ENCODE peak calls at places on chromosomes 16 and 17, in six cellular contexts. O, I, Z, V, P and F are unnamed samples.

GRCh38 chr17:41919840-41920579 is 1.3 kb upstream of the ACLY start:
- DNase-seq in O (peak; percentile 70), P (no peak), Z (no peak), I (no peak), V (peak; percentile 53), F (no peak)

GRCh38 chr16:75254359-75254837 is 3.0 kb upstream of the BCAR1 start:
- DNase-seq in I (peak; percentile 41), V (no peak), O (peak; percentile 36), P (peak; percentile 64), Z (no peak), F (no peak)

GRCh38 chr16:2719328-2720062 is 529 bp downstream of the PRSS27 start:
- DNase-seq in Z (no peak), P (peak; percentile 81), I (peak; percentile 80), V (no peak), O (no peak), F (peak; percentile 33)

GRCh38 chr16:47983999-47984580 is 171.7 kb downstream of the ABCC12 start:
- DNase-seq in O (no peak), I (no peak), Z (no peak), V (no peak), P (no peak), F (no peak)

GRCh38 chr17:72726936-72727335 is 365.6 kb downstream of the SLC39A11 start:
- DNase-seq in V (no peak), P (no peak), I (peak; percentile 11), O (no peak), Z (peak; percentile 31), F (no peak)

GRCh38 chr17:57016066-57016763 is 38.3 kb downstream of the SCPEP1 start:
- DNase-seq in I (no peak), Z (no peak), V (no peak), O (no peak), P (no peak), F (no peak)

GRCh38 chr17:71200597-71200996 is 920.2 kb upstream of the SOX9 start:
- DNase-seq in Z (no peak), P (no peak), V (no peak), O (no peak), I (no peak), F (no peak)

GRCh38 chr17:72501404-72502110 is 380.7 kb downstream of the SOX9 start:
- DNase-seq in I (no peak), Z (no peak), P (peak; percentile 77), O (no peak), V (no peak), F (no peak)

GRCh38 chr16:83901101-83901500 is 2.2 kb downstream of the MLYCD start:
- DNase-seq in P (no peak), O (no peak), V (no peak), Z (no peak), I (no peak), F (no peak)

GRCh38 chr16:11909653-11910551 is 5.9 kb downstream of the GSPT1 start:
- DNase-seq in Z (no peak), P (no peak), O (no peak), V (no peak), I (no peak), F (no peak)

GRCh38 chr17:46769531-46770438 is 48.7 kb downstream of the WNT3 start:
- DNase-seq in P (peak; percentile 79), Z (no peak), I (no peak), V (no peak), O (peak; percentile 17), F (no peak)

GRCh38 chr17:58269557-58270291 is 11.0 kb downstream of the MPO start:
- DNase-seq in V (no peak), O (no peak), Z (no peak), I (no peak), P (no peak), F (no peak)

GRCh38 chr16:57297856-57298255 is 13.4 kb upstream of the PLLP start:
- DNase-seq in I (no peak), Z (peak; percentile 45), O (no peak), V (no peak), P (no peak), F (no peak)

GRCh38 chr16:17515421-17516210 is 44.9 kb upstream of the XYLT1 start:
- DNase-seq in V (no peak), P (no peak), Z (no peak), I (no peak), O (no peak), F (no peak)

GRCh38 chr16:23424292-23424958 is 28.6 kb downstream of the COG7 start:
- DNase-seq in Z (no peak), V (peak; percentile 18), I (peak; percentile 84), P (peak; percentile 83), O (no peak), F (no peak)

GRCh38 chr17:76278952-76279741 is 14.0 kb downstream of the UBALD2 start:
- DNase-seq in I (peak; percentile 91), O (peak; percentile 84), V (peak; percentile 91), Z (peak; percentile 89), P (peak; percentile 98), F (peak; percentile 89)

GRCh38 chr16:8958344-8958808 is 5.3 kb downstream of the USP7 start:
- DNase-seq in I (peak; percentile 52), O (peak; percentile 81), V (no peak), Z (peak; percentile 30), P (no peak), F (peak; percentile 40)

GRCh38 chr16:17053536-17054160 is 417.1 kb downstream of the XYLT1 start:
- DNase-seq in P (no peak), V (no peak), O (no peak), I (no peak), Z (no peak), F (no peak)

GRCh38 chr16:28491080-28491969 is 549 bp downstream of the CLN3 start:
- DNase-seq in O (peak; percentile 32), I (peak; percentile 53), P (peak; percentile 81), V (peak; percentile 46), Z (peak; percentile 31), F (peak; percentile 38)

GRCh38 chr16:48126801-48127644 is 28.8 kb downstream of the ABCC12 start:
- DNase-seq in V (no peak), I (no peak), P (peak; percentile 81), O (peak; percentile 48), Z (no peak), F (no peak)

GRCh38 chr17:48246623-48247022 is 139.1 kb downstream of the SNX11 start:
- DNase-seq in V (no peak), I (no peak), O (no peak), P (no peak), Z (no peak), F (no peak)

GRCh38 chr16:1496464-1496863 is 3.3 kb downstream of the TELO2 start:
- DNase-seq in Z (no peak), I (no peak), V (no peak), P (no peak), O (no peak), F (no peak)

GRCh38 chr17:155576-155975 is 18.2 kb downstream of the SCGB1C2 start:
- DNase-seq in V (no peak), P (peak; percentile 24), O (no peak), I (no peak), Z (no peak), F (no peak)

GRCh38 chr16:85658504-85659326 is 30.0 kb downstream of the GINS2 start:
- DNase-seq in P (peak; percentile 76), Z (no peak), V (no peak), I (no peak), O (no peak), F (no peak)

GRCh38 chr17:17859909-17860760 is 23.3 kb upstream of the SREBF1 start:
- DNase-seq in Z (peak; percentile 71), I (peak; percentile 68), P (peak; percentile 91), O (peak; percentile 58), V (peak; percentile 76), F (peak; percentile 76)

GRCh38 chr17:47205419-47205963 is 3.7 kb upstream of the MYL4 start:
- DNase-seq in P (no peak), V (peak; percentile 45), O (peak; percentile 78), I (peak; percentile 67), Z (peak; percentile 67), F (peak; percentile 38)

GRCh38 chr17:20999841-21000532 is 42.8 kb downstream of the USP22 start:
- DNase-seq in V (no peak), Z (no peak), I (no peak), P (no peak), O (no peak), F (no peak)

GRCh38 chr17:44448412-44448811 is 54.8 kb downstream of the GPATCH8 start:
- DNase-seq in V (no peak), I (no peak), O (no peak), Z (no peak), P (no peak), F (no peak)

GRCh38 chr17:3895354-3895753 is 2.5 kb upstream of the CAMKK1 start:
- DNase-seq in P (no peak), V (no peak), I (no peak), O (no peak), Z (no peak), F (no peak)
- H3K4me1 ChIP-seq in P (peaks cover 55% of the 10 kb centered on the region), V (peaks cover 23% of the 10 kb centered on the region), I (peaks cover 24% of the 10 kb centered on the region), O (peaks cover 51% of the 10 kb centered on the region), Z (peaks cover 17% of the 10 kb centered on the region), F (peaks cover 58% of the 10 kb centered on the region)

GRCh38 chr16:71547168-71547567 is 20.9 kb downstream of the CHST4 start:
- DNase-seq in I (no peak), Z (no peak), O (no peak), V (no peak), P (no peak), F (no peak)

GRCh38 chr16:71537643-71538042 is 11.4 kb downstream of the CHST4 start:
- DNase-seq in O (peak; percentile 43), V (no peak), P (no peak), I (peak; percentile 55), Z (peak; percentile 18), F (no peak)

GRCh38 chr16:71536752-71537499 is 10.7 kb downstream of the CHST4 start:
- DNase-seq in I (no peak), Z (no peak), P (no peak), V (no peak), O (no peak), F (no peak)

DNA sequence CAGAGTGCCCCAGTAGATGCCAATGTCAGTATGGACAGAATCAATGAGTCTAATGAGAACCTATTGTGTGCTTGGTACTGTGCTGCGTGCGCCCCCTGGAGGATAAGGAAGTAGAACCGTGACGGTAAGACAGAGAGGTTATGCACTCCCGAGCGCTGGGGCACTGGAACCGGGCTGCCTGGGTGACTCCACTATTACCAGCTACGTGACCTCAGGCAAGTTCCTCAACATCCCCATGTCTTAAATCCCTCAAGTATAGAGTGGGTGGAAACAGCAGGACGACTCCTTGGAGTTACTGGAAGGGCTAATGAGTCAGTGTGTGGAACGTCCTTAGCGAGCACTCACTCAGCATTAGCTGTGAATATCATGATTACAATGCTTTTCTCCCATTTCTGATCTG is 16.2 kb downstream of the CHST4 start:
- DNase-seq in I (peak; percentile 60), Z (peak; percentile 50), O (peak; percentile 34), V (no peak), P (no peak), F (peak; percentile 18)
- TF ChIP-seq CTCF in I (peak; percentile 28), Z (no peak), O (peak; percentile 41), V (no peak), P (peak; percentile 49), F (peak; percentile 47)

DNA sequence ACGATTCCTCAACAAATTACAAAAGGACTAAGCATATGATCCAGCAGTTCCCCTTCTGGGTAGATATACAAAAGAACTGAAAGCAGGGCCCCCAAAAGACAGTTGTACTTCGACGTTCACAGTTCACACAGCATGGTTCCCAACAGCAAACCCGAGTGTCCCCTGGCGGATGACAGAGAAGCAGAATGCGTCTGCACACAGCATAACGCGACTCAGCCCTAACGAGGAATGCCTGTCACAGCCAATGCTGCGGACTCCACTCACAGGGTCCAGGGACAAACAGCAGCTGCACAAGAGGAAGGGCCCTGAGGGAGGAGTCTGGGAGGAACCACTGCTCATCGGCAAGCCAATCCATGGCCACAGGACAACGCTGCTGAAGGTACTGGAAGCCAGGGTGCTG is 132.9 kb downstream of the ANKRD11 start:
- DNase-seq in P (no peak), I (no peak), Z (peak; percentile 23), O (no peak), V (no peak), F (peak; percentile 55)
- H3K27ac ChIP-seq in P (peak overlapping the region; percentile 66), I (peak overlapping the region; percentile 0), Z (peak overlapping the region; percentile 40), O (peak overlapping the region; percentile 38), V (no peak overlapping the region), F (peak overlapping the region; percentile 53)

GRCh38 chr17:38418693-38419507 is 9.4 kb upstream of the ARHGAP23 start:
- DNase-seq in O (no peak), P (peak; percentile 80), V (no peak), Z (no peak), I (no peak), F (no peak)
- H3K4me1 ChIP-seq in O (peaks cover 22% of the 10 kb centered on the region), P (peaks cover 16% of the 10 kb centered on the region), V (peaks cover 8% of the 10 kb centered on the region), Z (peaks cover 8% of the 10 kb centered on the region), I (peaks cover 17% of the 10 kb centered on the region), F (peaks cover 60% of the 10 kb centered on the region)